ENCODE peak calls at places on chromosomes 2 and 18, in seven cellular contexts. V is GM12892, J is K562, Q is GM12878, X is H1, L is SK-N-SH, N is HepG2. K is an unnamed sample.
A peak's percentile ranks its signal among the peaks of the same experiment; 100 is the strongest.

GRCh38 chr2:219679571-219679970 is 52.1 kb downstream of the SLC4A3 start:
- DNase-seq in V (no peak), J (no peak), Q (no peak), X (no peak), L (no peak), N (no peak), K (no peak)

GRCh38 chr2:148994341-148994740 is 44.2 kb upstream of the LYPD6B start:
- DNase-seq in V (no peak), J (no peak), Q (no peak), X (no peak), L (no peak), N (no peak), K (no peak)

GRCh38 chr18:39701071-39701783 is 2135.6 kb upstream of the CELF4 start:
- DNase-seq in V (no peak), J (no peak), Q (no peak), X (no peak), L (no peak), N (no peak), K (no peak)

GRCh38 chr18:76388261-76388660 is 106.8 kb downstream of the ZNF516 start:
- DNase-seq in V (no peak), J (no peak), Q (no peak), X (no peak), L (no peak), N (no peak), K (no peak)

GRCh38 chr2:128064353-128064752 is 26.6 kb upstream of the UGGT1 start:
- DNase-seq in V (no peak), J (no peak), Q (no peak), X (no peak), L (no peak), N (no peak), K (no peak)

GRCh38 chr18:2148823-2149222 is 422.5 kb downstream of the METTL4 start:
- DNase-seq in V (no peak), J (no peak), Q (no peak), X (no peak), L (no peak), N (no peak), K (no peak)

GRCh38 chr2:32745191-32745590 is 117.3 kb downstream of the TTC27 start:
- DNase-seq in V (no peak), J (no peak), Q (no peak), X (no peak), L (no peak), N (no peak), K (no peak)

GRCh38 chr2:152335016-152335850 is at the start of gene FMNL2:
- DNase-seq in V (peak; percentile 66), J (peak; percentile 81), Q (peak; percentile 24), X (peak; percentile 57), L (peak; percentile 95), N (peak; percentile 88), K (peak; percentile 71)

GRCh38 chr2:9780368-9781130 is 62.7 kb upstream of the TAF1B start:
- DNase-seq in V (no peak), J (no peak), Q (no peak), X (no peak), L (no peak), N (no peak), K (no peak)

GRCh38 chr2:150690870-150691269 is 203.4 kb upstream of the RND3 start:
- DNase-seq in V (no peak), J (no peak), Q (no peak), X (no peak), L (no peak), N (no peak), K (no peak)

GRCh38 chr2:237932731-237933131 is 34.1 kb upstream of the UBE2F start:
- DNase-seq in V (no peak), J (no peak), Q (no peak), X (no peak), L (no peak), N (no peak), K (no peak)

GRCh38 chr18:45870419-45870818 is 44.9 kb downstream of the SIGLEC15 start:
- DNase-seq in V (no peak), J (no peak), Q (no peak), X (no peak), L (no peak), N (no peak), K (no peak)

GRCh38 chr2:231306791-231307440 is 88.6 kb upstream of the B3GNT7 start:
- DNase-seq in V (no peak), J (no peak), Q (no peak), X (no peak), L (no peak), N (no peak), K (no peak)

GRCh38 chr2:8545676-8546318 is 136.1 kb upstream of the ID2 start:
- DNase-seq in V (no peak), J (no peak), Q (no peak), X (no peak), L (no peak), N (no peak), K (no peak)

GRCh38 chr18:62863629-62864028 is 148.3 kb downstream of the PHLPP1 start:
- DNase-seq in V (no peak), J (no peak), Q (no peak), X (no peak), L (no peak), N (no peak), K (no peak)

GRCh38 chr2:179773986-179774385 is 87.4 kb downstream of the ZNF385B start:
- DNase-seq in V (no peak), J (no peak), Q (no peak), X (no peak), L (no peak), N (no peak), K (no peak)

GRCh38 chr2:118363604-118364003 is 275.3 kb downstream of the INSIG2 start:
- DNase-seq in V (no peak), J (no peak), Q (no peak), X (no peak), L (no peak), N (no peak), K (no peak)
- TF ChIP-seq TAF1 in V (no peak), J (no peak), Q (no peak), X (no peak), L (no peak), N (no peak), K (no peak)

GRCh38 chr2:74747411-74748080 is 86.4 kb upstream of the HK2 start:
- DNase-seq in V (no peak), J (no peak), Q (no peak), X (no peak), L (no peak), N (peak; percentile 90), K (no peak)
- TF ChIP-seq TAF1 in V (no peak), J (no peak), Q (no peak), X (no peak), L (no peak), N (no peak), K (no peak)

DNA sequence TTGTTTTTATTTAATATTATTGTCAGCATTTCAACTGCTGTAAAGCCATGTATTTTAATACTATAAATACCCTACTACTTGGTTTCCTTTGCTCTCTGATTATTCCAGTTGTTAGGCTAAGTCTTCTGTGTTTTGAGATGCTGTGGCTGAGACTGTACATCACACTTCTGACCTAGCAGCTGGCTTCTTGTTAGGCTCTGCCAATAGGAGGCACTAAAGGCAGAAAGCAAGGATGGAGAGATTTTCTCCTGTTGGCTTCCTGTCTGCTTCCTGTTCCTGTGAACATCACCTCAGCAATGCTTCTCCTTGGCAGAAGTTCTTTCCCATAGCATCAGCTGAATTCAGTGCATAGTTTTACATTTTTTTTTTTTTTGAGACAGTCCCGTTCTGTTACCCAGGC is 68.3 kb upstream of the YPEL5 start:
- DNase-seq in V (no peak), J (no peak), Q (no peak), X (no peak), L (no peak), N (no peak), K (no peak)
- TF ChIP-seq TAF1 in V (no peak), J (no peak), Q (no peak), X (no peak), L (no peak), N (no peak), K (no peak)

DNA sequence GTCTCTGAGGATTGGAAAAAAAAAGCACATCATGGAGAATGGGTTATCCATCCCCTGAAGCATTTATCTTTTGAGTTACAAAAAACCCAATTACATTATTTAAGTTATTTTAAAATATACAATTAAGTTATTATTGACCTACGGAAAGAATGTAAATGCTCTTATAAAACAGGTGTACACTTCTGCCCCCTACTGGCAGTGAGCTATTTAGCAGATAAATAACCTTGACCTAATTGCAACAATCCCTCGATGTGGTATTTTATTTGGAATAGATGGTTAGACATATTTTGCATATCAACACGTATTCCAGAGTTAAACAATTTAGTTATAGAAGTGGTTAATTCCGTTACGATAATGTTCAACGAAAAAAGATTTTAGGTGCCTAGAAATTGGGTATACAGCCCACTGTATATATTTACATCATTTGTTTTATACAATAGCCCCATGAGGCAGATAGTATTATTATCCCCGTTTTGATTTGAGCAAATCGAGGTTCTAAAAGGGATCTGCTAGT is 9.1 kb upstream of the DAW1 start:
- DNase-seq in V (no peak), J (peak; percentile 17), Q (no peak), X (no peak), L (peak; percentile 48), N (peak; percentile 65), K (peak; percentile 20)
- TF ChIP-seq TAF1 in V (no peak), J (no peak), Q (no peak), X (no peak), L (no peak), N (no peak), K (no peak)

GRCh38 chr18:48749768-48750167 is 201.0 kb downstream of the SMAD7 start:
- DNase-seq in V (no peak), J (no peak), Q (no peak), X (no peak), L (no peak), N (no peak), K (no peak)
- TF ChIP-seq TAF1 in V (no peak), J (no peak), Q (no peak), X (no peak), L (no peak), N (no peak), K (no peak)

GRCh38 chr2:164287041-164287440 is 334.2 kb downstream of the GRB14 start:
- DNase-seq in V (no peak), J (no peak), Q (no peak), X (no peak), L (no peak), N (no peak), K (no peak)
- TF ChIP-seq TAF1 in V (no peak), J (no peak), Q (no peak), X (no peak), L (no peak), N (no peak), K (no peak)

DNA sequence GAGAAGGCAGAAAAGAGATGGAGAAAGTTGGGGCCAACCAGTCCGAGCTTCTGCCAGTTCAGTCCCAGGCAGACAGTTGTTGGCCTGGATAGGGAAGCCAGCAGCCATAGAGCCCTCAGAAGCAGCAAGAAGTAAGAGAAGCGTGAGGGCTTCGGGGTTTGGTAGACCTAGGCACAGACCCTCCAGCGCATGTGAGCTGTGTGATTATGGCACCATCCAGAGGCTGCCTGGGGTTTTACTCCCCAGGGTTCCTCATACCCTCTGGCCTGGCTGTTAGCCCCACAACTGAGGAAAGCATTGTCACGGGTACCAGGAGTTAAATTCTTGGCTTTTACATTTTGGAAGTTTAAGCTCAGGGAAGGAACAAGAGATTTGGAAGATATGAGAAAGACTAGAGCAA is 93.7 kb upstream of the RAB6C start:
- DNase-seq in V (no peak), J (peak; percentile 39), Q (no peak), X (no peak), L (peak; percentile 62), N (no peak), K (no peak)
- TF ChIP-seq TAF1 in V (no peak), J (no peak), Q (no peak), X (no peak), L (no peak), N (no peak), K (no peak)